ENCODE peak calls at places on chromosome X, in eight cellular contexts. One of them, this sample, is unnamed.

GRCh38 chrX:107610667-107611066 is 17.6 kb upstream of the PRPS1 start:
- DNase-seq in left ventricle myocardium inferior: no peak
- DNase-seq in fibroblast of mammary gland: no peak
- DNase-seq in cardiac fibroblast: no peak
- DNase-seq in fibroblast of pulmonary artery: no peak
- DNase-seq in Peyer's patch: no peak
- DNase-seq in uterus: no peak
- DNase-seq in lower leg skin: no peak
- DNase-seq in this sample: no peak

GRCh38 chrX:38817004-38817703 is 15.9 kb downstream of the MID1IP1 start:
- DNase-seq in left ventricle myocardium inferior: peak
- DNase-seq in fibroblast of mammary gland: peak
- DNase-seq in cardiac fibroblast: peak
- DNase-seq in fibroblast of pulmonary artery: peak
- DNase-seq in Peyer's patch: no peak
- DNase-seq in uterus: peak
- DNase-seq in lower leg skin: peak
- DNase-seq in this sample: no peak

GRCh38 chrX:136616987-136617685 is 30.8 kb upstream of the CD40LG start:
- DNase-seq in left ventricle myocardium inferior: no peak
- DNase-seq in fibroblast of mammary gland: no peak
- DNase-seq in cardiac fibroblast: no peak
- DNase-seq in fibroblast of pulmonary artery: no peak
- DNase-seq in Peyer's patch: no peak
- DNase-seq in uterus: no peak
- DNase-seq in lower leg skin: no peak
- DNase-seq in this sample: no peak

GRCh38 chrX:3713225-3713936 is at the start of gene PRKX:
- DNase-seq in left ventricle myocardium inferior: peak
- DNase-seq in fibroblast of mammary gland: peak
- DNase-seq in cardiac fibroblast: peak
- DNase-seq in fibroblast of pulmonary artery: peak
- DNase-seq in Peyer's patch: peak
- DNase-seq in uterus: peak
- DNase-seq in lower leg skin: peak
- DNase-seq in this sample: peak

GRCh38 chrX:34638116-34638515 is 19.0 kb downstream of the TMEM47 start:
- DNase-seq in left ventricle myocardium inferior: no peak
- DNase-seq in fibroblast of mammary gland: peak
- DNase-seq in cardiac fibroblast: peak
- DNase-seq in fibroblast of pulmonary artery: peak
- DNase-seq in Peyer's patch: no peak
- DNase-seq in uterus: no peak
- DNase-seq in lower leg skin: no peak
- DNase-seq in this sample: peak

GRCh38 chrX:136059350-136059749 is 74.1 kb downstream of the SLC9A6 start:
- DNase-seq in left ventricle myocardium inferior: no peak
- DNase-seq in fibroblast of mammary gland: no peak
- DNase-seq in cardiac fibroblast: no peak
- DNase-seq in fibroblast of pulmonary artery: no peak
- DNase-seq in Peyer's patch: no peak
- DNase-seq in uterus: no peak
- DNase-seq in lower leg skin: no peak
- DNase-seq in this sample: no peak

GRCh38 chrX:114924846-114925245 is 92.6 kb downstream of the IL13RA2 start:
- DNase-seq in left ventricle myocardium inferior: no peak
- DNase-seq in fibroblast of mammary gland: no peak
- DNase-seq in cardiac fibroblast: peak
- DNase-seq in fibroblast of pulmonary artery: peak
- DNase-seq in Peyer's patch: no peak
- DNase-seq in uterus: no peak
- DNase-seq in lower leg skin: no peak
- DNase-seq in this sample: peak

GRCh38 chrX:123742440-123742839 is 9.6 kb upstream of the THOC2 start:
- DNase-seq in left ventricle myocardium inferior: no peak
- DNase-seq in fibroblast of mammary gland: no peak
- DNase-seq in cardiac fibroblast: no peak
- DNase-seq in fibroblast of pulmonary artery: no peak
- DNase-seq in Peyer's patch: no peak
- DNase-seq in uterus: no peak
- DNase-seq in lower leg skin: no peak
- DNase-seq in this sample: no peak

GRCh38 chrX:48971325-48972213 is at the start of gene KCND1:
- DNase-seq in left ventricle myocardium inferior: peak
- DNase-seq in fibroblast of mammary gland: peak
- DNase-seq in cardiac fibroblast: peak
- DNase-seq in fibroblast of pulmonary artery: peak
- DNase-seq in Peyer's patch: no peak
- DNase-seq in uterus: peak
- DNase-seq in lower leg skin: no peak
- DNase-seq in this sample: peak

GRCh38 chrX:102651242-102651967 is at the start of gene GPRASP1:
- DNase-seq in left ventricle myocardium inferior: peak
- DNase-seq in fibroblast of mammary gland: peak
- DNase-seq in cardiac fibroblast: peak
- DNase-seq in fibroblast of pulmonary artery: peak
- DNase-seq in Peyer's patch: peak
- DNase-seq in uterus: peak
- DNase-seq in lower leg skin: no peak
- DNase-seq in this sample: peak

GRCh38 chrX:84709987-84710386 is 207.7 kb upstream of the HDX start:
- DNase-seq in left ventricle myocardium inferior: no peak
- DNase-seq in fibroblast of mammary gland: no peak
- DNase-seq in cardiac fibroblast: no peak
- DNase-seq in fibroblast of pulmonary artery: no peak
- DNase-seq in Peyer's patch: no peak
- DNase-seq in uterus: no peak
- DNase-seq in lower leg skin: no peak
- DNase-seq in this sample: no peak

GRCh38 chrX:74377282-74377681 is 44.0 kb upstream of the SLC16A2 start:
- DNase-seq in left ventricle myocardium inferior: no peak
- DNase-seq in fibroblast of mammary gland: no peak
- DNase-seq in cardiac fibroblast: no peak
- DNase-seq in fibroblast of pulmonary artery: no peak
- DNase-seq in Peyer's patch: no peak
- DNase-seq in uterus: no peak
- DNase-seq in lower leg skin: no peak
- DNase-seq in this sample: no peak

GRCh38 chrX:137234651-137235402 is 201.0 kb upstream of the GPR101 start:
- DNase-seq in left ventricle myocardium inferior: no peak
- DNase-seq in fibroblast of mammary gland: no peak
- DNase-seq in cardiac fibroblast: no peak
- DNase-seq in fibroblast of pulmonary artery: no peak
- DNase-seq in Peyer's patch: no peak
- DNase-seq in uterus: no peak
- DNase-seq in lower leg skin: no peak
- DNase-seq in this sample: no peak

GRCh38 chrX:25144043-25144940 is 128.5 kb upstream of the ARX start:
- DNase-seq in left ventricle myocardium inferior: peak
- DNase-seq in fibroblast of mammary gland: peak
- DNase-seq in cardiac fibroblast: peak
- DNase-seq in fibroblast of pulmonary artery: peak
- DNase-seq in Peyer's patch: peak
- DNase-seq in uterus: peak
- DNase-seq in lower leg skin: peak
- DNase-seq in this sample: peak

GRCh38 chrX:120549483-120550452 is 11.0 kb downstream of the CUL4B start:
- DNase-seq in left ventricle myocardium inferior: no peak
- DNase-seq in fibroblast of mammary gland: peak
- DNase-seq in cardiac fibroblast: peak
- DNase-seq in fibroblast of pulmonary artery: peak
- DNase-seq in Peyer's patch: no peak
- DNase-seq in uterus: no peak
- DNase-seq in lower leg skin: no peak
- DNase-seq in this sample: peak

GRCh38 chrX:112800901-112801775 is 39.5 kb downstream of the AMOT start:
- DNase-seq in left ventricle myocardium inferior: no peak
- DNase-seq in fibroblast of mammary gland: no peak
- DNase-seq in cardiac fibroblast: no peak
- DNase-seq in fibroblast of pulmonary artery: no peak
- DNase-seq in Peyer's patch: no peak
- DNase-seq in uterus: no peak
- DNase-seq in lower leg skin: no peak
- DNase-seq in this sample: no peak
- H3K4me3 ChIP-seq in left ventricle myocardium inferior: no peak
- H3K4me3 ChIP-seq in fibroblast of mammary gland: no peak
- H3K4me3 ChIP-seq in cardiac fibroblast: no peak
- H3K4me3 ChIP-seq in fibroblast of pulmonary artery: no peak
- H3K4me3 ChIP-seq in Peyer's patch: no peak
- H3K4me3 ChIP-seq in uterus: no peak
- H3K4me3 ChIP-seq in lower leg skin: no peak
- H3K4me3 ChIP-seq in this sample: no peak

DNA sequence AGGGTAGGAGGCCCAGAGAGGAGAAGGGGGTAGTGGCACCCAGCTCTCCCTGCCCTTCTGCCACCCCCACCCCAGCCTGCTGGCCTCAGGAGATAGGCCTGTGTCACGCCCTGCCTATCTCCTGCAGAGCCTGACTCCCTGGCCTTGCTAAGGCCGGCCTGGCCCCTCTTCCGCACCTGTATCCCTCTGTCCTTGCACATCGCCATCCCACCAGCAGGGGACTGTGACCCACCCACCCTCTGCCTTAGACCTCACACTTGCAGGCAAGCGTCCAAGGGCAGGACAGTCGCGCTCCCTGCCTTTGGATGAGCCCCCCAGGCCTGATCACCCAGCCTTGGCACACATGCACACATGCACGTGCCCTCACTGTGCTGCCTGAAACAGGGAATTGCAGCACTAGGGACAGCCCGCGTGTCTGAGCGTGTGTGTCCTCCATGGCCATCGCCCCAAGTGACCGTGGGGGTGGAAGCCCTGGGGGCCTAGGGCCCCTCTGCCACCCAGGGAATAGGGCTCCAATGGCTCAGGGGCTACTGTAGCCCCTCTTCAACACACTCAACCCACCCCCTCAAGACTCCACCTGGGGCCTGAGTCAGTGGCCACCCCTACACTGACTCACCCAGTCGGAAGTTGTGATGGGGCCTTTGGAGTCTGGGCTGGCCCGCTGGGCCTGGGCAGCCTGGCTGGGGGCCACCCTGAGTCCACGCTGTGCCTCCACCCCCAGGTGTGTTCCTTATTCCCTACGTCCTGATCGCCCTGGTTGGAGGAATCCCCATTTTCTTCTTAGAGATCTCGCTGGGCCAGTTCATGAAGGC is 2.1 kb downstream of the SLC6A8 start:
- DNase-seq in left ventricle myocardium inferior: no peak
- DNase-seq in fibroblast of mammary gland: no peak
- DNase-seq in cardiac fibroblast: no peak
- DNase-seq in fibroblast of pulmonary artery: no peak
- DNase-seq in Peyer's patch: peak
- DNase-seq in uterus: no peak
- DNase-seq in lower leg skin: no peak
- DNase-seq in this sample: no peak
- TF ChIP-seq CTCF in left ventricle myocardium inferior: no peak
- TF ChIP-seq CTCF in fibroblast of mammary gland: peak
- TF ChIP-seq CTCF in cardiac fibroblast: peak
- TF ChIP-seq CTCF in fibroblast of pulmonary artery: no peak
- TF ChIP-seq CTCF in Peyer's patch: no peak
- TF ChIP-seq CTCF in uterus: no peak
- TF ChIP-seq CTCF in lower leg skin: no peak
- TF ChIP-seq CTCF in this sample: peak

GRCh38 chrX:79367907-79368306 is 773 bp upstream of the ITM2A start:
- DNase-seq in left ventricle myocardium inferior: no peak
- DNase-seq in fibroblast of mammary gland: no peak
- DNase-seq in cardiac fibroblast: no peak
- DNase-seq in fibroblast of pulmonary artery: no peak
- DNase-seq in Peyer's patch: no peak
- DNase-seq in uterus: no peak
- DNase-seq in lower leg skin: no peak
- DNase-seq in this sample: no peak

GRCh38 chrX:79365591-79365990 is 1.5 kb downstream of the ITM2A start:
- DNase-seq in left ventricle myocardium inferior: no peak
- DNase-seq in fibroblast of mammary gland: no peak
- DNase-seq in cardiac fibroblast: no peak
- DNase-seq in fibroblast of pulmonary artery: no peak
- DNase-seq in Peyer's patch: no peak
- DNase-seq in uterus: no peak
- DNase-seq in lower leg skin: no peak
- DNase-seq in this sample: no peak

GRCh38 chrX:79369871-79370270 is 2.7 kb upstream of the ITM2A start:
- DNase-seq in left ventricle myocardium inferior: no peak
- DNase-seq in fibroblast of mammary gland: no peak
- DNase-seq in cardiac fibroblast: no peak
- DNase-seq in fibroblast of pulmonary artery: no peak
- DNase-seq in Peyer's patch: no peak
- DNase-seq in uterus: no peak
- DNase-seq in lower leg skin: no peak
- DNase-seq in this sample: no peak

GRCh38 chrX:79366556-79366887 is 612 bp downstream of the ITM2A start:
- DNase-seq in left ventricle myocardium inferior: no peak
- DNase-seq in fibroblast of mammary gland: no peak
- DNase-seq in cardiac fibroblast: no peak
- DNase-seq in fibroblast of pulmonary artery: no peak
- DNase-seq in Peyer's patch: no peak
- DNase-seq in uterus: peak
- DNase-seq in lower leg skin: no peak
- DNase-seq in this sample: no peak

DNA sequence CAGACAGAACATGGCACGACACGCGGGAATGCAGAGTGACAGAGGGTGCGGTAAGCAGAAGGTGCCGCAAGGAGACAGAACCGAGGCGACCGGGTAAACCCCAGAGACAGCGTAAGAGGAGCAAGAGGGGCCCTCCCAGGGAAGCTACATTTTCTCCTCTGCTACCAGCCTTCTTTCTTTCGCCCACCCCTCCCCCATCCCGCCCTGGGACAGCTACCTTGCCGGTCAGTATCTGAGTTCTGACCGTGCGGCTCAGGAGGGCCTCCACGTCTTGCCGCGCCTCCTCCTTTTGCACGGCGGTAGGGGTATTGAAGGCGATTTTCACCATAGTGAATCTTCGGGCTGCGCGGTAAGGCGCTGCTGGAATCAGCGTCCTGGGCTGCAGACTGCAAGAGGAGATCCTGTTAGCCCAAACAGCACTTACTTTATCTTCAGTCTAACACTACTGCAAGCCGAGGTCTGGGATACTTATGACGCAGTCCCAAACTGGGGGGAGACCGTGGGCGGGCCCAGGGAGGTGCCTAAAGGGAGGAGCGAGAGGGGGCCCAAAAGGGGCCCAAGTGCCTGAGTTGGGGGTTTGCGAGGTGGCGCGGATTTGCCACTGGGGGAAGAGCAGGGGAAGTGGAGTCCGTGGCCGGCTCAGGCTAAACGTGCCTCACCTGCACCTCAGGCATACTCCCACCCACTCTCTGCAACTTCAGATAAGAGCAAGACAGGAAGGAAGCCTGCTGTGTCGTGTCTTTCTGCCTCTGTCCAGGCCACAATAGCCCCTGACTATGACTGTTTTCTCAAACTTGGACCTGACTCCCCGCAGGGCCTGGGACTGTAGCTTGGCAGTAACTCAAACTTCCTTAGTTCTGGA is at the start of gene ITM2A:
- DNase-seq in left ventricle myocardium inferior: peak
- DNase-seq in fibroblast of mammary gland: peak
- DNase-seq in cardiac fibroblast: peak
- DNase-seq in fibroblast of pulmonary artery: peak
- DNase-seq in Peyer's patch: peak
- DNase-seq in uterus: peak
- DNase-seq in lower leg skin: peak
- DNase-seq in this sample: no peak
- H3K4me3 ChIP-seq in left ventricle myocardium inferior: peak
- H3K4me3 ChIP-seq in fibroblast of mammary gland: peak
- H3K4me3 ChIP-seq in cardiac fibroblast: peak
- H3K4me3 ChIP-seq in fibroblast of pulmonary artery: peak
- H3K4me3 ChIP-seq in Peyer's patch: peak
- H3K4me3 ChIP-seq in uterus: peak
- H3K4me3 ChIP-seq in lower leg skin: peak
- H3K4me3 ChIP-seq in this sample: peak

GRCh38 chrX:99394450-99394849 is 1015.6 kb downstream of the PCDH19 start:
- DNase-seq in left ventricle myocardium inferior: no peak
- DNase-seq in fibroblast of mammary gland: no peak
- DNase-seq in cardiac fibroblast: no peak
- DNase-seq in fibroblast of pulmonary artery: no peak
- DNase-seq in Peyer's patch: no peak
- DNase-seq in uterus: no peak
- DNase-seq in lower leg skin: no peak
- DNase-seq in this sample: no peak
- TF ChIP-seq CTCF in left ventricle myocardium inferior: no peak
- TF ChIP-seq CTCF in fibroblast of mammary gland: no peak
- TF ChIP-seq CTCF in cardiac fibroblast: no peak
- TF ChIP-seq CTCF in fibroblast of pulmonary artery: no peak
- TF ChIP-seq CTCF in Peyer's patch: no peak
- TF ChIP-seq CTCF in uterus: no peak
- TF ChIP-seq CTCF in lower leg skin: no peak
- TF ChIP-seq CTCF in this sample: no peak

This sample was measured in astrocyte of the spinal cord.